ENCODE peak calls at places on chromosomes 13 and 19, in ten cellular contexts. P is uterus, G is Caco-2, C is astrocyte of the cerebellum, K is dorsolateral prefrontal cortex, X is AG10803, Q is heart right ventricle, Y is psoas muscle, B is cardiac fibroblast, O is HCT116. A is an unnamed sample.

GRCh38 chr13:38398810-38399493 is 49.3 kb downstream of the UFM1 start:
- DNase-seq in P (no peak), G (no peak), C (no peak), K (no peak), X (peak), Q (no peak), Y (no peak), B (peak), O (no peak), A (no peak)

GRCh38 chr19:1465191-1466016 is 13.6 kb downstream of the C19orf25 start:
- DNase-seq in P (no peak), G (no peak), C (no peak), K (peak), X (peak), Q (peak), Y (peak), B (peak), O (no peak), A (no peak)

GRCh38 chr13:32087955-32088747 is 56.6 kb downstream of the FRY start:
- DNase-seq in P (no peak), G (no peak), C (no peak), K (no peak), X (peak), Q (no peak), Y (no peak), B (peak), O (no peak), A (no peak)

GRCh38 chr13:20775961-20776360 is 2.2 kb upstream of the EEF1AKMT1 start:
- DNase-seq in P (no peak), G (no peak), C (no peak), K (no peak), X (no peak), Q (no peak), Y (no peak), B (no peak), O (no peak), A (no peak)

GRCh38 chr13:112968910-112969691 is at the start of gene MCF2L:
- DNase-seq in P (no peak), G (peak), C (no peak), K (peak), X (peak), Q (peak), Y (peak), B (peak), O (no peak), A (no peak)

GRCh38 chr19:39502640-39503417 is 4.1 kb downstream of the DLL3 start:
- DNase-seq in P (no peak), G (peak), C (no peak), K (no peak), X (peak), Q (peak), Y (peak), B (peak), O (peak), A (peak)

GRCh38 chr13:39415403-39415802 is 187.6 kb downstream of the LHFPL6 start:
- DNase-seq in P (peak), G (peak), C (no peak), K (peak), X (peak), Q (peak), Y (peak), B (peak), O (peak), A (peak)

GRCh38 chr13:25771208-25771607 is 280.6 kb downstream of the SHISA2 start:
- DNase-seq in P (no peak), G (no peak), C (no peak), K (no peak), X (no peak), Q (no peak), Y (no peak), B (no peak), O (no peak), A (no peak)

GRCh38 chr13:23991119-23991518 is 93.8 kb upstream of the C1QTNF9B start:
- DNase-seq in P (no peak), G (no peak), C (no peak), K (no peak), X (no peak), Q (no peak), Y (no peak), B (no peak), O (no peak), A (no peak)

GRCh38 chr13:34408635-34409034 is 533.4 kb upstream of the NBEA start:
- DNase-seq in P (no peak), G (no peak), C (no peak), K (peak), X (no peak), Q (no peak), Y (no peak), B (no peak), O (no peak), A (no peak)

GRCh38 chr19:49447485-49448431 is 3.9 kb downstream of the PIH1D1 start:
- DNase-seq in P (peak), G (peak), C (no peak), K (no peak), X (no peak), Q (peak), Y (peak), B (no peak), O (peak), A (no peak)

GRCh38 chr19:16540948-16541347 is 1.3 kb downstream of the CHERP start:
- DNase-seq in P (no peak), G (no peak), C (no peak), K (no peak), X (no peak), Q (no peak), Y (no peak), B (no peak), O (no peak), A (no peak)

GRCh38 chr13:91017669-91018053 is 329.8 kb upstream of the MIR17HG start:
- DNase-seq in P (no peak), G (no peak), C (no peak), K (no peak), X (no peak), Q (no peak), Y (no peak), B (peak), O (peak), A (no peak)

GRCh38 chr13:98997738-98998641 is 20.1 kb upstream of the DOCK9 start:
- DNase-seq in P (no peak), G (no peak), C (no peak), K (no peak), X (peak), Q (no peak), Y (no peak), B (no peak), O (no peak), A (no peak)

GRCh38 chr13:95641961-95642621 is 2.4 kb downstream of the DZIP1 start:
- DNase-seq in P (peak), G (peak), C (no peak), K (peak), X (peak), Q (peak), Y (peak), B (peak), O (no peak), A (no peak)

GRCh38 chr13:44160549-44161278 is 212.9 kb upstream of the SERP2 start:
- DNase-seq in P (peak), G (no peak), C (no peak), K (peak), X (peak), Q (no peak), Y (no peak), B (no peak), O (no peak), A (no peak)

GRCh38 chr19:33186835-33187540 is 7.1 kb upstream of the LRP3 start:
- DNase-seq in P (no peak), G (no peak), C (no peak), K (no peak), X (no peak), Q (no peak), Y (peak), B (no peak), O (no peak), A (no peak)

GRCh38 chr13:91242652-91243051 is 104.8 kb upstream of the MIR17HG start:
- DNase-seq in P (no peak), G (no peak), C (peak), K (no peak), X (no peak), Q (no peak), Y (no peak), B (no peak), O (no peak), A (no peak)

GRCh38 chr19:23440791-23441190 is 45.5 kb upstream of the ZNF91 start:
- DNase-seq in P (no peak), G (no peak), C (no peak), K (no peak), X (no peak), Q (no peak), Y (no peak), B (no peak), O (no peak), A (no peak)

GRCh38 chr19:36436531-36436930 is 18.1 kb upstream of the ZFP82 start:
- DNase-seq in P (no peak), G (no peak), C (no peak), K (no peak), X (no peak), Q (no peak), Y (no peak), B (peak), O (no peak), A (no peak)

GRCh38 chr19:29528946-29529645 is 3.3 kb downstream of the VSTM2B start:
- DNase-seq in P (no peak), G (no peak), C (no peak), K (peak), X (no peak), Q (no peak), Y (peak), B (no peak), O (no peak), A (no peak)

GRCh38 chr19:14476663-14477401 is 1.7 kb upstream of the PTGER1 start:
- DNase-seq in P (peak), G (no peak), C (peak), K (no peak), X (peak), Q (no peak), Y (no peak), B (peak), O (peak), A (no peak)

GRCh38 chr13:22486490-22486889 is 694.3 kb upstream of the SGCG start:
- DNase-seq in P (no peak), G (no peak), C (no peak), K (no peak), X (no peak), Q (no peak), Y (no peak), B (no peak), O (no peak), A (no peak)

GRCh38 chr13:27395007-27395510 is 29.4 kb upstream of the GTF3A start:
- DNase-seq in P (no peak), G (no peak), C (no peak), K (no peak), X (no peak), Q (no peak), Y (no peak), B (no peak), O (no peak), A (no peak)

GRCh38 chr13:98541211-98541610 is 35.7 kb downstream of the STK24 start:
- DNase-seq in P (no peak), G (no peak), C (no peak), K (no peak), X (peak), Q (no peak), Y (no peak), B (peak), O (no peak), A (no peak)

GRCh38 chr19:6097911-6098310 is 12.4 kb downstream of the RFX2 start:
- DNase-seq in P (no peak), G (no peak), C (no peak), K (no peak), X (no peak), Q (no peak), Y (no peak), B (no peak), O (no peak), A (no peak)
- H3K4me3 ChIP-seq in P (no peak), G (no peak), C (no peak), K (no peak), X (no peak), Q (no peak), Y (no peak), B (no peak), O (no peak), A (no peak)

GRCh38 chr13:110702591-110703526 is 3.1 kb downstream of the CARS2 start:
- DNase-seq in P (no peak), G (no peak), C (no peak), K (peak), X (no peak), Q (no peak), Y (peak), B (peak), O (no peak), A (no peak)

GRCh38 chr13:110706570-110707378 is 858 bp upstream of the CARS2 start:
- DNase-seq in P (no peak), G (no peak), C (no peak), K (no peak), X (no peak), Q (no peak), Y (no peak), B (no peak), O (no peak), A (peak)

GRCh38 chr13:110702089-110702488 is 3.8 kb downstream of the CARS2 start:
- DNase-seq in P (no peak), G (no peak), C (no peak), K (no peak), X (no peak), Q (no peak), Y (no peak), B (no peak), O (no peak), A (peak)

GRCh38 chr13:110705356-110705825 is 525 bp downstream of the CARS2 start:
- DNase-seq in P (no peak), G (no peak), C (no peak), K (no peak), X (no peak), Q (no peak), Y (no peak), B (peak), O (no peak), A (no peak)

GRCh38 chr13:110705826-110706569 is at the start of gene CARS2:
- DNase-seq in P (peak), G (peak), C (peak), K (peak), X (peak), Q (peak), Y (peak), B (peak), O (peak), A (peak)
- TF ChIP-seq CTCF in P (no peak), G (no peak), C (no peak), K (peak), X (peak), Q (no peak), Y (no peak), B (no peak), O (no peak), A (peak)

DNA sequence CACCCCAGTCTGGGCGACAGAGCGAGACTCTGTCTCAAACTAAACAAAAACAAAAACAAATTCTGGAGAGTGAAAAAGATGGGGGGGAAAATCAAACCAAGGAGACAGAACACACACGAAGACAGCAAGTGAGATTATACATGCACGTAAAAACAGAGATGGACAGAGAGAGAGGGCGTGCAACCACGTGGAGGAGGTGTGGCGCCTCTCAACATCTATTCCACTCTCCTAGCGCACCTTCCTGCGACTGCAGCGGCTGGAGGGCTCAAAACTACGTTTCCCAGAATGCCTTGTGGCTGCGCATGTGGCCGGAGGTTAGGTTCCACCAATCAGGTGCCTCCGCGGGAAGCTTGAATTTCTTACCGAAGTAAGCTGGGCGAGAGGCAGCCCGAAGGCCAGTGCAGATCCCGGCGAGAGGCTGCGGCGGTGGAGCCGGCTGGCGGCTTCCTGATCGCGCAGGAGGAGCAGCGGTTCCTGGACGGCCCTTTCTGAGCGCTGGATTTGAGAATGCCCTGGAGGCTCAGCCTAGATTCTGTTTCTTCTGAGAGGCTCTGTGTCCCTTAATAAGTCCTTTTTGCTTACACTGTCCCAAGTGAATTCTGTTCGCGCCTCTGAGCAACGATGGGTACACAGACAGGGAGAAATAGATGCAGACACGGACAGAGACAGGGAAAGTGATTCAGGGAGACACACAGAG is 13.1 kb upstream of the NANOS2 start:
- DNase-seq in P (peak), G (peak), C (peak), K (peak), X (peak), Q (peak), Y (peak), B (peak), O (peak), A (peak)
- H3K4me3 ChIP-seq in P (no peak), G (peak), C (no peak), K (peak), X (no peak), Q (no peak), Y (peak), B (no peak), O (peak), A (no peak)

DNA sequence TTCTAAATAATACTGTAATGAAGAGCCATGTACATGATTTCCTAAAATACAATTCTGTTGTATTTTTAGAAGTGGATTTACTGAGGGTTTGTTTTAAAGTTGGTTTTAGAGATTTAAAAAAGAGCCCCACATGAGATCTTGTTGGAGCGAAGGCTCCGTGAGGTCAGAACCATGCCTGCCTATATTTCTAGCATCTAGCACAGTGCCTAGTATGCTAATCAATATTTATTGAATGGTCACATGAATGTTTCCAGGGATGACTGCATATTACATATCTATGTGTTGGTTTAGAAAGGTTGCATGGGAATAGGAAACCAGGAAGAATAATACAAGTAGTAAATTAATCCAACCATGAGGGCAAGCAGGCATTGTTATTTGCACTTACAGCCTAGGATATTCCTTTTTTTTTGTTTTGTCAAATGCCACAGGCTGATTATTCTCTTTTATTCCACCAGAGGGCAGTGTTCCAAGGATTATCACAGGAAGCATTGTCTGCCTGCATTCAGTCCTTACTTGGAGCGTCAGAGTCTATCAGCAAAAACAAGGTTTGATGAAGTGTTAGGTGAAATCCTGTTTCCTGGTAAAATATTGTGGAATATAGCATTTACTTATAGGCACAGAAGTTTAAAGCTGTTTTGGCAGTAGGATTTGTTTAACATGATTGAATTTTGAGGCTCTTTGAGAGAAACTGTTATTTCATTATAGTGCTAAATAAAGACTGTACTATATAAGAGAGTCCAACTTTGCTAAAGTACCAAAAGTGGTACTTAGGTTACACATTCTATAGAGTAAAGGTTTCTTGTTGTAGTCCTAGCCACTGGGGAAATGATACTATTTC is 46.8 kb downstream of the COG3 start:
- DNase-seq in P (peak), G (no peak), C (peak), K (peak), X (peak), Q (no peak), Y (no peak), B (peak), O (peak), A (no peak)
- TF ChIP-seq CTCF in P (peak), G (peak), C (peak), K (peak), X (peak), Q (peak), Y (peak), B (peak), O (peak), A (peak)

GRCh38 chr19:12843328-12843727 is 5.0 kb downstream of the MAST1 start:
- DNase-seq in P (no peak), G (no peak), C (no peak), K (no peak), X (no peak), Q (no peak), Y (peak), B (no peak), O (no peak), A (no peak)

GRCh38 chr19:12842511-12842910 is 4.2 kb downstream of the MAST1 start:
- DNase-seq in P (no peak), G (no peak), C (no peak), K (no peak), X (no peak), Q (no peak), Y (peak), B (no peak), O (no peak), A (no peak)

GRCh38 chr19:12840091-12841079 is 2.1 kb downstream of the MAST1 start:
- DNase-seq in P (no peak), G (peak), C (no peak), K (peak), X (peak), Q (peak), Y (peak), B (peak), O (peak), A (no peak)

GRCh38 chr19:12838893-12839656 is 760 bp downstream of the MAST1 start:
- DNase-seq in P (no peak), G (no peak), C (no peak), K (peak), X (no peak), Q (no peak), Y (peak), B (no peak), O (no peak), A (no peak)

DNA sequence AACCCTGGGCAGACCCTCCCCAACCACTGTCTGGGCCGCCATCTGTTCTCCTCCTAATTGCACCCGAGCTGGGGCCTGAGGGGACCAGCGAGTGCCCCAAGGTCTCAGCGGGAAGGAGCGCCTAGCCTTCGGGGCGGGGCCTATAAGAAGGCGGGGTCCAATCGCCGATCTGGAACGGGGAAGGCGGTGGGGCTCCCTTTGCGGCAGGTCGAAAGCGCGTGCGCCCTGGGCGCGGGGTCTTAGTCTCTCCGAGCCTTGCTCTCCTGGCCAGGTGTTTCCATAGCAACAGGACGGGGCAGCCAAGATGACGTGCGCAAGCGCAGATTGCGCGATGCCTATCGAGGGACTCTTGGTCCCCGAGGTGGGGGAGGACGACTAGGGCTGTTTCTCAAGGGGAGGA is 2.8 kb downstream of the MAST1 start:
- DNase-seq in P (no peak), G (peak), C (no peak), K (peak), X (no peak), Q (no peak), Y (peak), B (peak), O (no peak), A (no peak)
- H3K4me3 ChIP-seq in P (no peak), G (no peak), C (peak), K (peak), X (peak), Q (peak), Y (peak), B (peak), O (no peak), A (peak)

DNA sequence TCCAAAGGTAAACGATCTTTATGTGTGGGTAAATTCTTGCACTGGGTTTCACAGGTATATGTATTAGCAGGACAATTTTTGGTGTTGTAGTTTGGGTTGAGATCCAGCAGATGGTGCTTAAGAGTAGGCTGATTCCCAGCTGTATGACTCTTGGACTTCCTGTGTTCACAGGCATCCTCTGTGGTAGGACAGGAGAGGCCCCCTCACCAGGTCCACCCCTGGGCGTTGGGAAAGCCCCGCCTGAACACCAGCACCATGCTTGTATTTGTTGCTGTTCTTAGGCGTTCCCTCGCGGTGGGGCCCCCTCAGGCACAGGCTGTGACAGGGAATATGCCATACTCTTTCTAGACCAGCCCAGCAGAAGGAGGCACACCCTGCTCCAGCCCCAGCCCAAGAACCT is 49.5 kb upstream of the PCDH17 start:
- DNase-seq in P (no peak), G (peak), C (no peak), K (no peak), X (no peak), Q (no peak), Y (peak), B (no peak), O (no peak), A (no peak)
- TF ChIP-seq CTCF in P (no peak), G (peak), C (no peak), K (no peak), X (no peak), Q (no peak), Y (no peak), B (no peak), O (no peak), A (no peak)

GRCh38 chr19:53898680-53899341 is 10.3 kb upstream of the CACNG7 start:
- DNase-seq in P (no peak), G (no peak), C (no peak), K (no peak), X (no peak), Q (no peak), Y (peak), B (no peak), O (peak), A (no peak)
- H3K4me3 ChIP-seq in P (no peak), G (no peak), C (no peak), K (no peak), X (no peak), Q (no peak), Y (no peak), B (no peak), O (no peak), A (no peak)

A was measured in ascending aorta.